ENCODE peak calls at places on chromosomes 1 and 21, in four cellular contexts. T is HFF-Myc, G is endodermal cell, L is foreskin fibroblast. B is an unnamed sample.

GRCh38 chr1:202664083-202664482 is 46.2 kb downstream of the SYT2 start:
- DNase-seq in G (no peak), T (no peak), L (peak; percentile 39), B (no peak)

GRCh38 chr1:198530964-198531363 is 9.5 kb downstream of the ATP6V1G3 start:
- DNase-seq in T (no peak), G (no peak), L (no peak), B (no peak)

GRCh38 chr1:227734546-227734857 is 600 bp downstream of the JMJD4 start:
- DNase-seq in T (no peak), G (no peak), L (peak; percentile 19), B (no peak)

GRCh38 chr1:200699871-200700270 is 30.2 kb upstream of the DDX59 start:
- DNase-seq in G (peak; percentile 90), T (no peak), L (peak; percentile 84), B (no peak)

GRCh38 chr1:23768733-23769132 is 9.5 kb upstream of the PITHD1 start:
- DNase-seq in G (no peak), T (no peak), L (no peak), B (no peak)

GRCh38 chr1:24795236-24795635 is 50.0 kb downstream of the CLIC4 start:
- DNase-seq in G (no peak), L (peak; percentile 31), T (no peak), B (no peak)

GRCh38 chr1:155064109-155064812 is 721 bp downstream of the EFNA4 start:
- DNase-seq in L (peak; percentile 47), T (no peak), G (peak; percentile 89), B (no peak)

GRCh38 chr1:66439028-66439427 is 94.9 kb upstream of the SGIP1 start:
- DNase-seq in L (peak; percentile 69), G (no peak), T (no peak), B (no peak)

GRCh38 chr21:25895565-25896205 is 160.9 kb downstream of the GABPA start:
- DNase-seq in G (peak; percentile 43), T (no peak), L (peak; percentile 50), B (peak; percentile 4)

GRCh38 chr1:62076286-62076685 is 118.4 kb upstream of the L1TD1 start:
- DNase-seq in G (no peak), T (peak; percentile 50), L (peak; percentile 80), B (no peak)

GRCh38 chr1:192756314-192756713 is 52.5 kb upstream of the RGS2 start:
- DNase-seq in L (no peak), G (no peak), T (no peak), B (no peak)

GRCh38 chr1:71792264-71792663 is 490.1 kb downstream of the NEGR1 start:
- DNase-seq in L (no peak), G (no peak), T (no peak), B (no peak)

GRCh38 chr1:71796044-71796443 is 486.3 kb downstream of the NEGR1 start:
- DNase-seq in T (no peak), L (no peak), G (no peak), B (no peak)
- TF ChIP-seq CTCF in T (no peak), L (no peak), G (peak; percentile 33), B (no peak)

GRCh38 chr1:1434812-1435093 is 737 bp upstream of the VWA1 start:
- DNase-seq in L (no peak), G (no peak), T (no peak), B (no peak)
- H3K4me3 ChIP-seq in L (no peak overlapping the region), G (peak overlapping the region; percentile 69), T (no peak overlapping the region), B (no peak overlapping the region)

GRCh38 chr1:94597701-94598100 is 56.1 kb upstream of the F3 start:
- DNase-seq in G (peak; percentile 36), L (peak; percentile 81), T (no peak), B (no peak)

GRCh38 chr1:94596260-94596659 is 54.7 kb upstream of the F3 start:
- DNase-seq in L (no peak), T (no peak), G (peak; percentile 70), B (no peak)

GRCh38 chr1:94602312-94602711 is 60.8 kb upstream of the F3 start:
- DNase-seq in T (no peak), L (peak; percentile 30), G (peak; percentile 29), B (peak; percentile 50)

GRCh38 chr1:94600556-94600955 is 59.0 kb upstream of the F3 start:
- DNase-seq in L (no peak), G (peak; percentile 44), T (no peak), B (no peak)

GRCh38 chr1:94599090-94599813 is 57.7 kb upstream of the F3 start:
- DNase-seq in T (no peak), L (peak; percentile 53), G (peak; percentile 86), B (no peak)
- TF ChIP-seq CTCF in T (peak; percentile 45), L (peak; percentile 50), G (peak; percentile 83), B (peak; percentile 58)

DNA sequence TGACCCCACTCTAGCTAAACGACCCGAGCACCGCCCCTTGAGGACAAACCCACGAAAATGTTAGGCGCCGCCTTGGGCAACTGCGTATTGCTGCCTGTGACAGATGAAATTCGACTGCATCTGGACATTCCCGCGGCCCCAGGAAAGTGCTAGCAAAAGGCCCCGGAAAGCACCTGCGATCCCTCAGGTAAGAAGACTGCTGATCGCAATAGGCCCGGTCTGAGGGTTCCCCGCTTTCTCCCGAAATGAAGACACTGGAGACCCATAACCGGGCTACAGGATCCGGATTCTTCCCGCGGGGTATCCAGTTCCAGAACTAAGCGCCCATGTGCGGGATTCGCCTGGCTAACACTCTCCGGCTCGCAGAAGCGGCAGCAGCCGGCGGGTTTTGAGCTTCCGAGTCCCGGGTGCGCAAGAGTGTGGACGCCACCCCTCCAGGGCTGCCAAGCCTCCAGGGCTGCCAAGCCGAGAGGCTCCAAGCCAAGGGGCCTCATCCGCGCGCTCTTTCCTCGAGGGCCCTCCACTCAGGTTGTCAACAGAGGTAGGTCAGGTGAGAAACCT is 157.9 kb upstream of the NBPF11 start:
- DNase-seq in G (no peak), L (no peak), T (no peak), B (no peak)
- H3K4me3 ChIP-seq in G (peak overlapping the region; percentile 86), L (no peak overlapping the region), T (peak overlapping the region; percentile 19), B (no peak overlapping the region)

GRCh38 chr1:92043621-92044020 is 13.8 kb downstream of the EPHX4 start:
- DNase-seq in L (no peak), T (no peak), G (no peak), B (no peak)

GRCh38 chr1:92037400-92037799 is 7.6 kb downstream of the EPHX4 start:
- DNase-seq in L (no peak), G (peak; percentile 50), T (no peak), B (no peak)

GRCh38 chr1:92038695-92039346 is 9.0 kb downstream of the EPHX4 start:
- DNase-seq in G (no peak), T (no peak), L (peak; percentile 5), B (no peak)

GRCh38 chr1:92040971-92041370 is 11.2 kb downstream of the EPHX4 start:
- DNase-seq in T (no peak), L (no peak), G (peak; percentile 57), B (no peak)
- TF ChIP-seq CTCF in T (no peak), L (no peak), G (peak; percentile 47), B (no peak)

GRCh38 chr1:8632092-8632491 is 185.3 kb downstream of the RERE start:
- DNase-seq in T (no peak), G (no peak), L (no peak), B (no peak)
- H3K4me3 ChIP-seq in T (no peak overlapping the region), G (no peak overlapping the region), L (no peak overlapping the region), B (no peak overlapping the region)

DNA sequence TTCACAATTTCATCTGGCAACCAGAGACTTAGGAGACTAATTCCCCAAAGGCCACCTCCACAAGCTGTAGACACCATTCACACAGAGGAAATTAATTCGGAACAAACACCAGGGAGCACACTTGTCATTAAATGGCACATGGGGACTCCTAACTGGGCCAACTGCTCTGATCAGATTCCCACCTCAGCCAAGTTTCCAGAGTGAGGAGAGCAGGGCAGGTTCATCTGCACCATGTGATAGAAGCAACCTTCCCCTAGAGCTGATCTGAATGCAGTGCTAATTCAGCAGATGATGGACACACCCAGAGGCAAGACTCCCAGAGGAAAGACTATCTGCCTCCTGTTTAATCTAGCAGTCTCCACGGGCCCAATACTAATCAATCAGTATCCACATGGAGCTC is 147.1 kb downstream of the VAV3 start:
- DNase-seq in L (no peak), G (no peak), T (no peak), B (no peak)
- TF ChIP-seq CTCF in L (no peak), G (no peak), T (no peak), B (no peak)

GRCh38 chr21:29155933-29156260 is 25.5 kb downstream of the MAP3K7CL start:
- DNase-seq in L (no peak), G (no peak), T (no peak), B (no peak)
- H3K4me3 ChIP-seq in L (peak overlapping the region; percentile 25), G (no peak overlapping the region), T (no peak overlapping the region), B (no peak overlapping the region)

GRCh38 chr1:151968791-151969399 is 24.8 kb downstream of the S100A10 start:
- DNase-seq in G (no peak), L (no peak), T (no peak), B (no peak)
- TF ChIP-seq CTCF in G (no peak), L (no peak), T (peak; percentile 8), B (no peak)

B was measured in AG09309.